ENCODE peak calls at places on chromosome 17, in five cellular contexts. X is sigmoid colon, E is substantia nigra, P is SK-N-SH, I is astrocyte. Y is an unnamed sample.

GRCh38 chr17:12007466-12007865 is 10.2 kb upstream of the ZNF18 start:
- DNase-seq in P (no peak), I (no peak), X (no peak), E (no peak), Y (no peak)

GRCh38 chr17:46192484-46193245 is 564 bp downstream of the KANSL1 start:
- DNase-seq in E (peak; percentile 95), P (peak; percentile 89), I (peak; percentile 60), X (peak; percentile 85), Y (peak; percentile 75)

GRCh38 chr17:57442401-57442823 is 186.1 kb downstream of the MSI2 start:
- DNase-seq in X (no peak), E (no peak), P (no peak), I (peak; percentile 75), Y (no peak)

GRCh38 chr17:13086142-13086769 is 68.4 kb upstream of the ELAC2 start:
- DNase-seq in X (no peak), E (no peak), I (no peak), P (no peak), Y (no peak)

GRCh38 chr17:17387017-17387416 is 83.8 kb downstream of the NT5M start:
- DNase-seq in I (no peak), P (no peak), E (no peak), X (no peak), Y (no peak)

GRCh38 chr17:27282054-27282501 is 11.8 kb upstream of the WSB1 start:
- DNase-seq in P (no peak), I (peak; percentile 80), E (no peak), X (no peak), Y (no peak)

GRCh38 chr17:79803997-79804855 is 7.3 kb upstream of the CBX8 start:
- DNase-seq in E (no peak), X (no peak), I (no peak), P (peak; percentile 45), Y (no peak)

GRCh38 chr17:70879389-70879788 is 710.1 kb downstream of the KCNJ2 start:
- DNase-seq in P (no peak), X (no peak), I (no peak), E (no peak), Y (no peak)

GRCh38 chr17:21170829-21171228 is 43.1 kb downstream of the TMEM11 start:
- DNase-seq in P (no peak), I (peak; percentile 46), X (peak; percentile 75), E (peak; percentile 18), Y (no peak)

GRCh38 chr17:16872836-16873653 is 98.9 kb downstream of the TNFRSF13B start:
- DNase-seq in X (no peak), E (no peak), P (peak; percentile 83), I (no peak), Y (peak; percentile 10)

GRCh38 chr17:35088911-35089845 is 25.7 kb upstream of the RFFL start:
- DNase-seq in X (peak; percentile 92), E (peak; percentile 83), P (peak; percentile 96), I (peak; percentile 39), Y (peak; percentile 85)

GRCh38 chr17:1455291-1455747 is 713 bp downstream of the CRK start:
- DNase-seq in P (peak; percentile 85), E (peak; percentile 66), I (peak; percentile 51), X (peak; percentile 89), Y (peak; percentile 62)

GRCh38 chr17:68459030-68459376 is 1.7 kb upstream of the WIPI1 start:
- DNase-seq in I (no peak), P (no peak), X (no peak), E (no peak), Y (no peak)

GRCh38 chr17:64007838-64008282 is 9.7 kb downstream of the PRR29 start:
- DNase-seq in E (no peak), X (no peak), P (no peak), I (no peak), Y (no peak)

GRCh38 chr17:44610331-44610730 is 45.9 kb upstream of the MEIOC start:
- DNase-seq in P (no peak), I (no peak), X (no peak), E (no peak), Y (no peak)

GRCh38 chr17:45895969-45896793 is 1.8 kb downstream of the MAPT start:
- DNase-seq in I (no peak), E (peak; percentile 60), X (no peak), P (peak; percentile 64), Y (peak; percentile 76)

GRCh38 chr17:43446773-43447172 is 37.0 kb upstream of the DHX8 start:
- DNase-seq in I (no peak), X (no peak), P (no peak), E (no peak), Y (no peak)

GRCh38 chr17:81648013-81648706 is 8.2 kb downstream of the PDE6G start:
- DNase-seq in X (no peak), P (peak; percentile 68), E (no peak), I (no peak), Y (no peak)

GRCh38 chr17:61709567-61709966 is 118.5 kb upstream of the NACA2 start:
- DNase-seq in I (no peak), X (no peak), E (no peak), P (no peak), Y (no peak)

GRCh38 chr17:31680126-31680525 is 178.9 kb downstream of the COPRS start:
- DNase-seq in E (no peak), X (no peak), P (no peak), I (no peak), Y (no peak)

GRCh38 chr17:65627892-65628622 is 66.6 kb upstream of the AXIN2 start:
- DNase-seq in E (no peak), X (peak; percentile 79), P (no peak), I (peak; percentile 71), Y (no peak)

GRCh38 chr17:56481654-56482053 is 111.8 kb upstream of the NOG start:
- DNase-seq in E (no peak), X (no peak), I (no peak), P (no peak), Y (no peak)

GRCh38 chr17:74296548-74296936 is 22.5 kb downstream of the DNAI2 start:
- DNase-seq in X (peak; percentile 74), I (peak; percentile 51), P (peak; percentile 76), E (peak; percentile 78), Y (peak; percentile 57)

GRCh38 chr17:48427598-48427997 is 2.4 kb downstream of the SKAP1 start:
- DNase-seq in X (no peak), I (no peak), P (no peak), E (no peak), Y (no peak)

GRCh38 chr17:8337802-8338744 is 1.6 kb upstream of the ODF4 start:
- DNase-seq in X (no peak), E (no peak), P (no peak), I (no peak), Y (no peak)

GRCh38 chr17:75795820-75796607 is 11.4 kb downstream of the UNK start:
- DNase-seq in P (no peak), X (peak; percentile 32), I (no peak), E (no peak), Y (no peak)

GRCh38 chr17:27206447-27206846 is 87.5 kb upstream of the WSB1 start:
- DNase-seq in X (no peak), E (no peak), P (no peak), I (no peak), Y (no peak)

GRCh38 chr17:10053976-10054551 is 144.3 kb downstream of the GAS7 start:
- DNase-seq in E (no peak), I (no peak), X (no peak), P (no peak), Y (no peak)

GRCh38 chr17:71192039-71192555 is 928.7 kb upstream of the SOX9 start:
- DNase-seq in I (no peak), P (no peak), X (no peak), E (no peak), Y (no peak)

GRCh38 chr17:75036643-75037268 is 10.0 kb downstream of the ATP5PD start:
- DNase-seq in E (no peak), X (peak; percentile 96), I (peak; percentile 61), P (no peak), Y (no peak)

GRCh38 chr17:7931709-7932482 is at the start of the genes CNTROB and TRAPPC1:
- DNase-seq in E (peak; percentile 100), X (peak; percentile 100), I (peak; percentile 94), P (peak; percentile 98), Y (peak; percentile 99)

GRCh38 chr17:48954300-48954755 is 9.7 kb upstream of the SNF8 start:
- DNase-seq in P (no peak), I (no peak), X (no peak), E (no peak), Y (no peak)

GRCh38 chr17:47694018-47694817 is at the start of gene TBKBP1:
- DNase-seq in I (peak; percentile 29), E (peak; percentile 57), X (peak; percentile 79), P (peak; percentile 99), Y (no peak)

GRCh38 chr17:28745777-28746473 is 2.1 kb downstream of the TRAF4 start:
- DNase-seq in E (no peak), P (no peak), X (no peak), I (no peak), Y (no peak)

GRCh38 chr17:28744104-28744801 is 442 bp downstream of the TRAF4 start:
- DNase-seq in I (no peak), X (peak; percentile 74), E (peak; percentile 62), P (peak; percentile 91), Y (no peak)

GRCh38 chr17:28743243-28744103 is at the start of gene TRAF4:
- DNase-seq in X (peak; percentile 86), P (peak; percentile 92), E (peak; percentile 78), I (peak; percentile 85), Y (peak; percentile 54)

GRCh38 chr17:28745052-28745776 is 1.4 kb downstream of the TRAF4 start:
- DNase-seq in I (peak; percentile 27), E (peak; percentile 89), X (peak; percentile 83), P (peak; percentile 58), Y (peak; percentile 82)

GRCh38 chr17:28744802-28745051 is 916 bp downstream of the TRAF4 start:
- DNase-seq in I (no peak), P (no peak), E (no peak), X (no peak), Y (no peak)
- H3K27ac ChIP-seq in I (peak overlapping the region; percentile 77), P (peak overlapping the region; percentile 98), E (peak overlapping the region; percentile 99), X (peak overlapping the region; percentile 84), Y (peak overlapping the region; percentile 98)

GRCh38 chr17:6755281-6755680 is 565 bp upstream of the XAF1 start:
- DNase-seq in X (peak; percentile 76), I (no peak), P (peak; percentile 36), E (no peak), Y (no peak)
- H3K27ac ChIP-seq in X (peak overlapping the region; percentile 82), I (no peak overlapping the region), P (no peak overlapping the region), E (peak overlapping the region; percentile 56), Y (peak overlapping the region; percentile 80)

GRCh38 chr17:73284906-73285602 is 23.4 kb upstream of the CPSF4L start:
- DNase-seq in X (no peak), P (peak; percentile 82), I (no peak), E (no peak), Y (no peak)
- H3K27ac ChIP-seq in X (peak overlapping the region; percentile 81), P (peak overlapping the region; percentile 74), I (no peak overlapping the region), E (peak overlapping the region; percentile 5), Y (peak overlapping the region; percentile 81)

DNA sequence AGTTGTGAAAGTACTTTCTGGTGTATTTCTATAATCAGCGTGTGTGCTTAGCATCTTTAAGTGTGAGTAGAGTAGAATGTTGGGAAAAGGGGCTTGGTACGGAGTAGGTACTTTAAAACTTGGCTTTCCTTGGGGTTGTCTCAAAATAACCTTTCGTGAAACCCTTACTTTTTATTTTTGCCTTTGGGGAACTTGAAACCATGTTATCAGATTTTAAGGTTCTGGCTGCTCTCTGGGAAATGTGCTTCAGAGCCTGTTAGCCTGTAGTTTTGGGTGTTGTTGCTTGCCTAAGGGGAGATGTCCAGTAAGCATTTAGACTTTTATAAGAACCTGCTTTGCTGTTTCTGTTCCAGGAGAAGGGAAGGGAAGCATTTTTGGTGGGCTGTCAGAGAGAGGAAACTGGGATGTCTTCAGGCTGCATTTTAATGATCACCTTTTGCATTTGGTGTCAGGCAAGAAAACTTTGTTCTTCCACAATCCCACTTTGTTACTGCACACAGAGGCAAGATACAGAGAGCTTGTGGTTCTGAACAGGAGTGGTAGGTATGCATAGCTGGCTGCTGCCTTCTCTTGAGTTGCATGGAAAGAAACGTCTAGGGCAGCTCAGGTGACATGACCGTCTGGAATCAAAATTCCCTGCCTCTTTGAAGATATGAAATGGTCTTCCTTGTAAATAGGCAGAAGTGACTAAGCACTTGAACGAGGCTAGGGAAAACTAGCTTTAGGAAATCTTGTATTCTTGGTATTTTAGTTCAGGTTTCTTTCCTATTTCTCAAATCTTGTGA is 1.6 kb downstream of the RABEP1 start:
- DNase-seq in P (no peak), X (no peak), E (no peak), I (peak; percentile 73), Y (no peak)
- H3K27ac ChIP-seq in P (no peak overlapping the region), X (no peak overlapping the region), E (no peak overlapping the region), I (no peak overlapping the region), Y (no peak overlapping the region)

Y was measured in caudate nucleus.